ENCODE peak calls at places on chromosomes 5 and 9, in five cellular contexts. U is K562, G is GM12878, W is H1, Y is HepG2. L is an unnamed sample.

GRCh38 chr5:177472460-177473441 is 683 bp downstream of the DBN1 start:
- DNase-seq in Y (peak; percentile 25), U (peak; percentile 88), W (no peak), G (no peak), L (no peak)

GRCh38 chr9:114186793-114187289 is 31.5 kb downstream of the COL27A1 start:
- DNase-seq in W (no peak), U (no peak), G (no peak), Y (no peak), L (no peak)

GRCh38 chr9:121699271-121700164 is 48.1 kb downstream of the DAB2IP start:
- DNase-seq in W (peak; percentile 68), U (no peak), Y (no peak), G (no peak), L (no peak)

GRCh38 chr5:39100851-39101396 is 26.7 kb upstream of the RICTOR start:
- DNase-seq in G (no peak), W (no peak), U (no peak), Y (peak; percentile 89), L (no peak)

GRCh38 chr5:5178121-5178520 is 38.0 kb downstream of the ADAMTS16 start:
- DNase-seq in U (no peak), Y (peak; percentile 30), W (no peak), G (no peak), L (no peak)

GRCh38 chr5:78221964-78222451 is 72.5 kb downstream of the AP3B1 start:
- DNase-seq in U (no peak), G (peak; percentile 92), W (no peak), Y (no peak), L (no peak)

GRCh38 chr5:172283020-172283861 is at the start of gene UBTD2:
- DNase-seq in Y (peak; percentile 45), W (peak; percentile 88), U (peak; percentile 82), G (no peak), L (no peak)

GRCh38 chr5:125412051-125412560 is 665.7 kb upstream of the ZNF608 start:
- DNase-seq in Y (no peak), G (peak; percentile 57), W (no peak), U (no peak), L (no peak)

GRCh38 chr5:134506054-134507039 is 19.1 kb upstream of the JADE2 start:
- DNase-seq in W (peak; percentile 67), U (peak; percentile 63), Y (peak; percentile 98), G (no peak), L (peak; percentile 66)

GRCh38 chr5:75512383-75513074 is 838 bp downstream of the POLK start:
- DNase-seq in W (no peak), G (no peak), U (no peak), Y (peak; percentile 14), L (no peak)

GRCh38 chr5:156402387-156402921 is 75.5 kb downstream of the SGCD start:
- DNase-seq in G (peak; percentile 87), Y (no peak), U (no peak), W (no peak), L (no peak)

GRCh38 chr9:112570731-112571167 is 84.1 kb downstream of the KIAA1958 start:
- DNase-seq in Y (peak; percentile 89), U (no peak), W (no peak), G (no peak), L (no peak)

GRCh38 chr9:136086213-136086881 is 8.7 kb downstream of the NACC2 start:
- DNase-seq in U (no peak), W (no peak), Y (no peak), G (no peak), L (no peak)

GRCh38 chr9:84330246-84330645 is 10.3 kb downstream of the SLC28A3 start:
- DNase-seq in G (no peak), U (no peak), W (no peak), Y (no peak), L (no peak)

GRCh38 chr5:16628376-16628775 is 11.6 kb upstream of the RETREG1 start:
- DNase-seq in Y (no peak), U (no peak), G (no peak), W (no peak), L (no peak)

GRCh38 chr5:172078726-172079345 is 72.4 kb upstream of the FBXW11 start:
- DNase-seq in G (no peak), W (no peak), Y (no peak), U (no peak), L (no peak)

GRCh38 chr5:56145106-56145505 is 88.0 kb downstream of the ANKRD55 start:
- DNase-seq in G (no peak), U (no peak), W (no peak), Y (no peak), L (no peak)

GRCh38 chr9:36731576-36731975 is 158.9 kb downstream of the MELK start:
- DNase-seq in Y (no peak), W (no peak), U (no peak), G (peak; percentile 19), L (no peak)

GRCh38 chr9:95171001-95171400 is 146.5 kb downstream of the FANCC start:
- DNase-seq in W (no peak), U (no peak), Y (no peak), G (peak; percentile 13), L (no peak)

DNA sequence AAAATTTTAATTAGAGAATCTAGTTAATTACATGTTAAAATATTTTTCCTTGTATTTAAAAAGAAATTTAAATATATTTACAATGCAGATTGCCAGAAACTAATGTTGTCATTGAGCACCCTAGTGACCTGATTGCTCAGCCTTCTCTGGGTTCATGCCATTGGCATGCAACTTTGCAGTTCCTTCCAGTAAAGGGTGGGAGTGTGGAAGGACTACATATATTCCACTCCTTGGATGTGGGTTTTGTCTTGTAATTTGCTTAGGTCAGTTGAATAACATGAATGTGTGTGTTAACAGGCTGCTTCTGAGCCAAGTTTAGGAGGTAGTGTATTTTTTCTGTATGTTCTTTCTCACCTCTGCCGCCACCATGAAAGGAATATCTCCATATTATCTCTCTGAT is 1929.7 kb upstream of the CDH6 start:
- DNase-seq in U (no peak), G (no peak), Y (no peak), W (no peak), L (no peak)
- TF ChIP-seq SP1 in U (no peak), G (no peak), Y (no peak), W (no peak), L (no peak)

GRCh38 chr9:85940275-85940831 is 593 bp upstream of the NAA35 start:
- DNase-seq in Y (no peak), U (no peak), W (no peak), G (no peak), L (no peak)

GRCh38 chr9:85941617-85941930 is 628 bp downstream of the NAA35 start:
- DNase-seq in U (no peak), W (no peak), Y (no peak), G (no peak), L (no peak)

GRCh38 chr9:85941966-85942912 is 1.3 kb downstream of the NAA35 start:
- DNase-seq in W (no peak), G (no peak), Y (no peak), U (no peak), L (no peak)

GRCh38 chr9:85942913-85943729 is 2.2 kb downstream of the NAA35 start:
- DNase-seq in U (no peak), W (no peak), Y (no peak), G (no peak), L (no peak)

DNA sequence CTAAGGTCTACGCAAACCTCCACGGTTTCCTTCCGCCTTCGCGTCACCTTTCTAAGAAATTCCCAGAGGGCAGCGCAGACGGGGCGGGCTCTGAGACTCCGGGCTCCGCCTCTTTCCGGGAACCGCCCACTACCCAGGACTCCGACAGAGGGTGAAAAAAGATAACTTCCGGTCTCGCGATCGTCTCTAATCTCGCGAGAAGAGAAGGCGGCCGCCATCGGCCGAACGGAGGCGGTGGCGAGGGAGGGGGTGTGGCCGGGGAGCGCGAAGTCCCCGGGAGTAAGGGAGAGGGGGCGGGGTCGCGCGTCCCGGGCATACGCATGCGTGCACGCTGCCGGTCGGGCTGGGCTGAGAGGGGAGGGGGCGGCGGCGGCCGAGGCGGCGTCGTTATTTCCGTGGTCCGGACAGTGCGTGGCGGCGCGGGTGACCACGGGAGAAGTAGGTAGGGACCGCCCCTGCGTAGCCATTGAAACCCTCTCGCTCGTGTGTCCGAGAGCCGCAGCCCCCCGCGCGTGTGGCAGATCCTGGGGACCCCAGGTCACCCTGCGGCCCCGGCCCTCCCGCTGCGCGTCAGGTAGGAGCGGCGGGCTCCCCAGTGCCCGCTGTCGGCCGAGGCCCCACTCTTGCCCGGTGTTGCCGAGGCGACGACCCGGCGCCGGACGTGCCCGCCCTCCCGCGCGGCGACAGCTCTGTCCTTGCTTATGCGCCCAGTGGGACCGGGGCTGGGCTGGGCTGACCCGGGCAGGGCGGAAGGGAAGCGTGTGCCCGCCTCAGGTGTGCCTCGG is at the start of gene NAA35:
- DNase-seq in G (peak; percentile 94), W (peak; percentile 99), U (peak; percentile 97), Y (peak; percentile 94), L (peak; percentile 97)
- TF ChIP-seq POLR2A in G (peak; percentile 85), W (peak; percentile 80), U (no peak), Y (peak; percentile 80), L (no peak)

DNA sequence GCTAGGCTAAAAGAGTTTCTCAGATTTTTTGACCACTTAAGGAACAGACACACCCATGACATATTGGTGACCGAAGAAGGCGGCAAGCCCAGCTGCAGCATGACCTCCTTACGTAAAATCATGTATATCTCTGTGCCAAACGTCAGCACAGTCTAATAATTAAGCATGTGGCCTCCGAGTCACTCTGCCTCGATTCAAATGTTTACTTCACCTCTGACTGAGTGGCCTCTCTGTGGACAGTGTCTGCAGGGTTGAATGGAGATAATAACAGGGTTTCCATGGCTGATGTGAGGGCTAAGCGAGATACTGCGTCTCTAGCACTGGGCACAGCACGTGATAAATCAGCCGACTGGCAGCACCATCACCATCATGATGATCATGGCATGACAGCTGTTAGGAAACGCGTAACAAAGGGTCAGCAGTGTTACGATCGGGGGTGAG is 60.5 kb downstream of the ADAMTS2 start:
- DNase-seq in W (no peak), U (no peak), Y (no peak), G (no peak), L (no peak)
- TF ChIP-seq SP1 in W (no peak), U (no peak), Y (no peak), G (no peak), L (no peak)

DNA sequence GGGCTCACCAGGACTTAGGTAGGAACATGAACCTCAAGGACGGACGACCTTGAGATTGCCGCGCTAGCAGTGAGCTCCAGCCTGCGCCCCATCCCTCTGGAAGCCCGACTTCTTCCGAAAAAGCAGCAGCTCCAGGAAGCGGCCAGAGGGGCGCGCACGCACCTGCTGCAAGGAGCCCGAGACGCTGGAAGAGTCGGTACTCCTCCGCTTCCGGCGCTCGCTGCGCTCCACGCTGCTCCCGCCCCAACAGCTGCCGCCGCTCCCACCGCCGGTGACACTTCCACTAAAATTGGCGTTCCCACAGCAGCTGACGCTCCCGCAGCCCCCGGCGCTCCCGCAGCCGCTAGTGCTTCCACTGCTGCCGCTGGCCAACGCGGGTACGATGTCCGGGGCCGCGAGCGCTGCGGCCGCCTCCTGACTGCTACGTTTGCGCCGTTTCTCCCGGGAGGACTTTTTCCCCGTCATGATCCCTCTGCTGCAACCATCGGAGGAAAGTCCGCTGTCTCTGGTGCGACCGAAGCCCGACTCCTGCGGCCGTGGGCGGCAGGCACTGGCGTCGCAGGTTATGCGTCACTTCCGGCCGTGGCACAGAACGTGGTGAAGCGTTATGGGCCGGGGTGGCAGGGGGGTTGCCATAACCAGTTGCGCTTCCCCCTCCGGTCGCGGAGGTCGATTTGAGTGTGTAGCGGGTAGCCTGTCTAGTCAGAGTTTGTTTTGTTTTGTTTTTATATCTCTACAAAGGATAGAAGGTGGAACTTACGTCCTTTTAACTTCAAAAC is at the start of gene CAAP1:
- DNase-seq in Y (peak; percentile 89), W (peak; percentile 91), G (peak; percentile 74), U (peak; percentile 67), L (peak; percentile 84)
- TF ChIP-seq POLR2A in Y (peak; percentile 90), W (peak; percentile 94), G (peak; percentile 97), U (peak; percentile 81), L (peak; percentile 92)

GRCh38 chr5:1507016-1507375 is 16.8 kb downstream of the LPCAT1 start:
- DNase-seq in U (no peak), W (no peak), Y (no peak), G (no peak), L (no peak)
- TF ChIP-seq SP1 in U (no peak), W (no peak), Y (no peak), G (no peak), L (no peak)

GRCh38 chr5:139394654-139395566 is at the start of gene PROB1:
- DNase-seq in G (no peak), U (no peak), Y (no peak), W (no peak), L (no peak)
- TF ChIP-seq POLR2A in G (no peak), U (no peak), Y (no peak), W (no peak), L (no peak)